ENCODE peak calls at places on chromosome 7, in six cellular contexts. One of them, this sample, is unnamed.

GRCh38 chr7:37826825-37827224 is 21.6 kb upstream of the NME8 start:
- DNase-seq in fibroblast of mammary gland: no peak
- DNase-seq in amygdala: no peak
- DNase-seq in NCI-H1092: no peak
- DNase-seq in right lobe of liver: no peak
- DNase-seq in Caco-2: no peak
- DNase-seq in this sample: no peak

GRCh38 chr7:75531359-75531821 is 39.3 kb downstream of the SPDYE5 start:
- DNase-seq in fibroblast of mammary gland: no peak
- DNase-seq in amygdala: no peak
- DNase-seq in Caco-2: peak
- DNase-seq in right lobe of liver: no peak
- DNase-seq in NCI-H1092: no peak
- DNase-seq in this sample: peak

GRCh38 chr7:109226699-109227098 is 657.0 kb downstream of the DNAJB9 start:
- DNase-seq in right lobe of liver: no peak
- DNase-seq in fibroblast of mammary gland: no peak
- DNase-seq in Caco-2: no peak
- DNase-seq in NCI-H1092: no peak
- DNase-seq in amygdala: no peak
- DNase-seq in this sample: no peak

GRCh38 chr7:128136215-128136597 is 104.9 kb upstream of the LEP start:
- DNase-seq in Caco-2: no peak
- DNase-seq in amygdala: no peak
- DNase-seq in fibroblast of mammary gland: no peak
- DNase-seq in NCI-H1092: no peak
- DNase-seq in right lobe of liver: no peak
- DNase-seq in this sample: no peak

GRCh38 chr7:77199008-77199966 is at the start of gene FGL2:
- DNase-seq in Caco-2: no peak
- DNase-seq in fibroblast of mammary gland: peak
- DNase-seq in NCI-H1092: peak
- DNase-seq in right lobe of liver: peak
- DNase-seq in amygdala: peak
- DNase-seq in this sample: no peak

GRCh38 chr7:29328050-29328449 is 133.5 kb downstream of the CHN2 start:
- DNase-seq in amygdala: no peak
- DNase-seq in Caco-2: no peak
- DNase-seq in right lobe of liver: no peak
- DNase-seq in NCI-H1092: no peak
- DNase-seq in fibroblast of mammary gland: no peak
- DNase-seq in this sample: no peak

GRCh38 chr7:103113164-103113563 is 35.7 kb downstream of the NAPEPLD start:
- DNase-seq in amygdala: no peak
- DNase-seq in Caco-2: no peak
- DNase-seq in fibroblast of mammary gland: peak
- DNase-seq in right lobe of liver: no peak
- DNase-seq in NCI-H1092: no peak
- DNase-seq in this sample: peak

GRCh38 chr7:1956611-1957470 is 275.9 kb downstream of the MAD1L1 start:
- DNase-seq in amygdala: no peak
- DNase-seq in NCI-H1092: no peak
- DNase-seq in fibroblast of mammary gland: no peak
- DNase-seq in Caco-2: no peak
- DNase-seq in right lobe of liver: peak
- DNase-seq in this sample: no peak

GRCh38 chr7:10412426-10413019 is 561.1 kb upstream of the PHF14 start:
- DNase-seq in right lobe of liver: no peak
- DNase-seq in amygdala: no peak
- DNase-seq in Caco-2: no peak
- DNase-seq in NCI-H1092: peak
- DNase-seq in fibroblast of mammary gland: peak
- DNase-seq in this sample: peak

GRCh38 chr7:150753826-150754603 is 16.8 kb downstream of the GIMAP5 start:
- DNase-seq in NCI-H1092: peak
- DNase-seq in amygdala: no peak
- DNase-seq in fibroblast of mammary gland: peak
- DNase-seq in right lobe of liver: no peak
- DNase-seq in Caco-2: no peak
- DNase-seq in this sample: no peak

GRCh38 chr7:45053401-45053800 is 35.4 kb downstream of the NACAD start:
- DNase-seq in fibroblast of mammary gland: no peak
- DNase-seq in NCI-H1092: no peak
- DNase-seq in amygdala: no peak
- DNase-seq in Caco-2: peak
- DNase-seq in right lobe of liver: no peak
- DNase-seq in this sample: no peak

GRCh38 chr7:157427811-157428553 is 91.2 kb downstream of the DNAJB6 start:
- DNase-seq in NCI-H1092: no peak
- DNase-seq in Caco-2: peak
- DNase-seq in right lobe of liver: no peak
- DNase-seq in fibroblast of mammary gland: no peak
- DNase-seq in amygdala: no peak
- DNase-seq in this sample: no peak

GRCh38 chr7:44494960-44495359 is 4.5 kb upstream of the NUDCD3 start:
- DNase-seq in fibroblast of mammary gland: no peak
- DNase-seq in Caco-2: no peak
- DNase-seq in NCI-H1092: no peak
- DNase-seq in amygdala: no peak
- DNase-seq in right lobe of liver: no peak
- DNase-seq in this sample: no peak

GRCh38 chr7:123599766-123600165 is 1.9 kb upstream of the ASB15 start:
- DNase-seq in fibroblast of mammary gland: no peak
- DNase-seq in Caco-2: no peak
- DNase-seq in amygdala: no peak
- DNase-seq in right lobe of liver: no peak
- DNase-seq in NCI-H1092: no peak
- DNase-seq in this sample: no peak

GRCh38 chr7:93985101-93985500 is 19.1 kb downstream of the BET1 start:
- DNase-seq in fibroblast of mammary gland: no peak
- DNase-seq in NCI-H1092: no peak
- DNase-seq in amygdala: no peak
- DNase-seq in Caco-2: no peak
- DNase-seq in right lobe of liver: no peak
- DNase-seq in this sample: no peak

GRCh38 chr7:49852619-49853462 is 79.4 kb downstream of the VWC2 start:
- DNase-seq in NCI-H1092: peak
- DNase-seq in amygdala: no peak
- DNase-seq in Caco-2: peak
- DNase-seq in right lobe of liver: no peak
- DNase-seq in fibroblast of mammary gland: peak
- DNase-seq in this sample: peak

GRCh38 chr7:4212376-4212775 is 469.7 kb upstream of the FOXK1 start:
- DNase-seq in NCI-H1092: no peak
- DNase-seq in amygdala: no peak
- DNase-seq in Caco-2: no peak
- DNase-seq in right lobe of liver: peak
- DNase-seq in fibroblast of mammary gland: no peak
- DNase-seq in this sample: no peak

GRCh38 chr7:101159696-101160674 is 5.4 kb downstream of the VGF start:
- DNase-seq in Caco-2: no peak
- DNase-seq in NCI-H1092: no peak
- DNase-seq in right lobe of liver: no peak
- DNase-seq in fibroblast of mammary gland: peak
- DNase-seq in amygdala: no peak
- DNase-seq in this sample: no peak

GRCh38 chr7:133235212-133235883 is 17.5 kb upstream of the EXOC4 start:
- DNase-seq in right lobe of liver: no peak
- DNase-seq in Caco-2: no peak
- DNase-seq in NCI-H1092: peak
- DNase-seq in amygdala: no peak
- DNase-seq in fibroblast of mammary gland: peak
- DNase-seq in this sample: no peak

GRCh38 chr7:33981221-33981620 is 75.9 kb downstream of the BMPER start:
- DNase-seq in NCI-H1092: no peak
- DNase-seq in fibroblast of mammary gland: peak
- DNase-seq in Caco-2: no peak
- DNase-seq in right lobe of liver: no peak
- DNase-seq in amygdala: no peak
- DNase-seq in this sample: no peak

GRCh38 chr7:40133561-40134427 is 628 bp downstream of the MPLKIP start:
- DNase-seq in NCI-H1092: no peak
- DNase-seq in right lobe of liver: no peak
- DNase-seq in Caco-2: no peak
- DNase-seq in fibroblast of mammary gland: peak
- DNase-seq in amygdala: no peak
- DNase-seq in this sample: peak

GRCh38 chr7:108420482-108420908 is 35.7 kb downstream of the NRCAM start:
- DNase-seq in fibroblast of mammary gland: no peak
- DNase-seq in Caco-2: no peak
- DNase-seq in amygdala: no peak
- DNase-seq in right lobe of liver: no peak
- DNase-seq in NCI-H1092: no peak
- DNase-seq in this sample: no peak

GRCh38 chr7:134493091-134493490 is 34.2 kb upstream of the AKR1B1 start:
- DNase-seq in Caco-2: no peak
- DNase-seq in right lobe of liver: no peak
- DNase-seq in NCI-H1092: no peak
- DNase-seq in fibroblast of mammary gland: no peak
- DNase-seq in amygdala: no peak
- DNase-seq in this sample: no peak

GRCh38 chr7:101950450-101951119 is 133.2 kb downstream of the CUX1 start:
- DNase-seq in Caco-2: no peak
- DNase-seq in right lobe of liver: no peak
- DNase-seq in fibroblast of mammary gland: peak
- DNase-seq in NCI-H1092: no peak
- DNase-seq in amygdala: no peak
- DNase-seq in this sample: peak

GRCh38 chr7:6489612-6490011 is 41.9 kb upstream of the DAGLB start:
- DNase-seq in amygdala: no peak
- DNase-seq in Caco-2: no peak
- DNase-seq in fibroblast of mammary gland: no peak
- DNase-seq in NCI-H1092: no peak
- DNase-seq in right lobe of liver: no peak
- DNase-seq in this sample: no peak

GRCh38 chr7:39488467-39489393 is 77.5 kb upstream of the YAE1 start:
- DNase-seq in NCI-H1092: no peak
- DNase-seq in Caco-2: no peak
- DNase-seq in right lobe of liver: no peak
- DNase-seq in fibroblast of mammary gland: no peak
- DNase-seq in amygdala: no peak
- DNase-seq in this sample: no peak

GRCh38 chr7:156950381-156950858 is 908 bp downstream of the NOM1 start:
- DNase-seq in NCI-H1092: no peak
- DNase-seq in fibroblast of mammary gland: peak
- DNase-seq in Caco-2: no peak
- DNase-seq in amygdala: no peak
- DNase-seq in right lobe of liver: no peak
- DNase-seq in this sample: no peak

GRCh38 chr7:122064971-122065370 is 79.1 kb downstream of the AASS start:
- DNase-seq in fibroblast of mammary gland: no peak
- DNase-seq in Caco-2: no peak
- DNase-seq in amygdala: no peak
- DNase-seq in NCI-H1092: no peak
- DNase-seq in right lobe of liver: no peak
- DNase-seq in this sample: peak

GRCh38 chr7:73983437-73984164 is 44.4 kb upstream of the ELN start:
- DNase-seq in Caco-2: no peak
- DNase-seq in right lobe of liver: peak
- DNase-seq in fibroblast of mammary gland: no peak
- DNase-seq in amygdala: no peak
- DNase-seq in NCI-H1092: no peak
- DNase-seq in this sample: no peak

GRCh38 chr7:46806856-46807255 is 775.1 kb downstream of the TNS3 start:
- DNase-seq in NCI-H1092: no peak
- DNase-seq in amygdala: no peak
- DNase-seq in fibroblast of mammary gland: no peak
- DNase-seq in Caco-2: no peak
- DNase-seq in right lobe of liver: no peak
- DNase-seq in this sample: no peak

GRCh38 chr7:50718311-50718710 is 64.4 kb downstream of the GRB10 start:
- DNase-seq in NCI-H1092: no peak
- DNase-seq in fibroblast of mammary gland: no peak
- DNase-seq in amygdala: no peak
- DNase-seq in right lobe of liver: no peak
- DNase-seq in Caco-2: no peak
- DNase-seq in this sample: no peak

GRCh38 chr7:37930226-37930948 is 9.9 kb downstream of the EPDR1 start:
- DNase-seq in fibroblast of mammary gland: peak
- DNase-seq in Caco-2: no peak
- DNase-seq in amygdala: no peak
- DNase-seq in NCI-H1092: no peak
- DNase-seq in right lobe of liver: no peak
- DNase-seq in this sample: no peak

This sample was measured in trophoblast cell.